ENCODE peak calls at places on chromosomes 11 and 22, in four cellular contexts. B, V, A and Y are unnamed samples. For H3K4me1, the result is how much of the 10 kb centered on the place peaks cover.

GRCh38 chr11:17864478-17864941 is 129.9 kb downstream of the KCNC1 start:
- DNase-seq in B (peak), V (no peak), A (peak), Y (no peak)

GRCh38 chr22:50476819-50477344 is 2.0 kb upstream of the SBF1 start:
- DNase-seq in B (no peak), V (no peak), A (no peak), Y (no peak)

GRCh38 chr22:20777420-20778177 is 3.7 kb downstream of the SERPIND1 start:
- DNase-seq in B (no peak), V (no peak), A (peak), Y (peak)

GRCh38 chr22:43535741-43536140 is 123.9 kb downstream of the MPPED1 start:
- DNase-seq in B (no peak), V (no peak), A (no peak), Y (no peak)

GRCh38 chr11:6531267-6531752 is 34.2 kb downstream of the DNHD1 start:
- DNase-seq in B (no peak), V (peak), A (peak), Y (peak)

GRCh38 chr11:70080763-70081162 is 2.6 kb downstream of the ANO1 start:
- DNase-seq in B (no peak), V (no peak), A (no peak), Y (no peak)

GRCh38 chr11:57746920-57747319 is 4.7 kb downstream of the BTBD18 start:
- DNase-seq in B (no peak), V (no peak), A (no peak), Y (no peak)

GRCh38 chr22:28222976-28223375 is 303.9 kb upstream of the PITPNB start:
- DNase-seq in B (no peak), V (no peak), A (no peak), Y (peak)

GRCh38 chr11:68903288-68903630 is 373 bp downstream of the MRPL21 start:
- DNase-seq in B (no peak), V (no peak), A (no peak), Y (no peak)

GRCh38 chr11:34441814-34442213 is 3.1 kb downstream of the CAT start:
- DNase-seq in B (no peak), V (no peak), A (no peak), Y (no peak)

GRCh38 chr22:33073989-33074391 is 15.8 kb upstream of the SYN3 start:
- DNase-seq in B (no peak), V (no peak), A (no peak), Y (no peak)

GRCh38 chr11:122487669-122488068 is 167.9 kb upstream of the UBASH3B start:
- DNase-seq in B (no peak), V (no peak), A (no peak), Y (no peak)

GRCh38 chr11:122491486-122491885 is 164.0 kb upstream of the UBASH3B start:
- DNase-seq in B (no peak), V (no peak), A (no peak), Y (peak)

GRCh38 chr11:122494171-122494570 is 161.4 kb upstream of the UBASH3B start:
- DNase-seq in B (no peak), V (no peak), A (no peak), Y (peak)

GRCh38 chr11:122486793-122487495 is 168.6 kb upstream of the UBASH3B start:
- DNase-seq in B (peak), V (peak), A (peak), Y (peak)

GRCh38 chr11:122488892-122489291 is 166.6 kb upstream of the UBASH3B start:
- DNase-seq in B (no peak), V (no peak), A (no peak), Y (no peak)
- H3K4me1 ChIP-seq in B (under half), V (under half), A (under half), Y (under half)

DNA sequence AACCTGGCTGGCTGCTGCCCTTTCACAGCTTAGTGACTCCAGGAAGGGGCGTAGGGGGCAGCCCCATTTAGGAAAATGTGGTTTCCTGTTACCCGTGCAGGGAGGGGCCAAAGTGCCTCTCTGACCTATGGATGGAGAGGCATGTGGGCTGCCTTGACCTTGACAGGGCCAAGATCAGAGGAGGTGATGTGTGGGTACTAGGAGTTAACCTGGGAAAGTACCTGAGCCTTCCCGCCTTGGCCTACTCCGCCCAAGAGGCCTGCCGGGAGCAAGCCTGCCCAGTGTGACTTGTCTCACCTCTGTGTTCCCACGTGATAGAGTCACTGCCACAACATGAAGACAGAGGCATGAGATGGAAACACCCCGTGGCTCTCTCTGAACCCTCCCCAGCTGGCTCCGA is 33.4 kb downstream of the GRAMD4 start:
- DNase-seq in B (no peak), V (no peak), A (no peak), Y (no peak)
- H4K8ac ChIP-seq in B (no peak), V (no peak), A (no peak), Y (no peak)

DNA sequence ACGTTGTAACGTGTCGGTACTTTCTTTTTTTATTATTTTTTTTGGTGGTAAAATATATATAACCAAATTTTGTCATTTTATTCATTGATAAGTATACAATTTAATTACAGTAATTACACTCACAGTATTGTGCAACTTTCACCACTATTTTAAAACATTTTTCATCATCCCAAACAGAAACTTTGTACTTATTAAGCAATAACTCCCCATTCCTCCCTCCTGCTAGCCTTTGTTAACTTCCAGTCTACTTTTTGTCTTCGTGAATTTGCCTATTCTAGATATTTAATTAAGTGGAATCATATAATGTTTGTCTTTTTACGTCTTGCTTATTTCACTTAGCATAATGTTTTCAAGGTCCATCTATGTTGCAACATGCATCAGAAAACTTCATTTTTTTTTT is 58.5 kb downstream of the STIM1 start:
- DNase-seq in B (no peak), V (no peak), A (no peak), Y (no peak)
- H3K4me1 ChIP-seq in B (under half), V (under half), A (under half), Y (under half)

GRCh38 chr11:96306933-96307747 is 35.9 kb downstream of the MAML2 start:
- DNase-seq in B (no peak), V (peak), A (peak), Y (peak)
- H4K8ac ChIP-seq in B (no peak), V (no peak), A (no peak), Y (peak)

GRCh38 chr11:64844330-64845124 is at the start of gene CDC42BPG:
- DNase-seq in B (peak), V (no peak), A (peak), Y (peak)

GRCh38 chr11:64848779-64849599 is 4.5 kb upstream of the CDC42BPG start:
- DNase-seq in B (peak), V (no peak), A (peak), Y (no peak)

GRCh38 chr11:64845125-64845735 is 777 bp upstream of the CDC42BPG start:
- DNase-seq in B (no peak), V (no peak), A (no peak), Y (no peak)

GRCh38 chr11:64848214-64848778 is 3.8 kb upstream of the CDC42BPG start:
- DNase-seq in B (no peak), V (no peak), A (no peak), Y (no peak)

GRCh38 chr11:64846998-64847666 is 2.7 kb upstream of the CDC42BPG start:
- DNase-seq in B (peak), V (peak), A (peak), Y (peak)
- H3K4me1 ChIP-seq in B (under half), V (under half), A (under half), Y (under half)